ENCODE peak calls at places on chromosomes 2 and 18, in eight cellular contexts. One of them, this sample, is unnamed.

GRCh38 chr2:112493858-112494648 is 12.1 kb downstream of the TTL start:
- DNase-seq in mesothelial cell of epicardium: no peak
- DNase-seq in epithelial cell of esophagus: peak
- DNase-seq in pancreas: no peak
- DNase-seq in GM12865: no peak
- DNase-seq in mammary epithelial cell: peak
- DNase-seq in kidney: no peak
- DNase-seq in psoas muscle: no peak
- DNase-seq in this sample: peak

GRCh38 chr18:80196528-80197320 is 50.6 kb downstream of the PARD6G start:
- DNase-seq in mesothelial cell of epicardium: peak
- DNase-seq in epithelial cell of esophagus: peak
- DNase-seq in pancreas: no peak
- DNase-seq in GM12865: no peak
- DNase-seq in mammary epithelial cell: peak
- DNase-seq in kidney: no peak
- DNase-seq in psoas muscle: no peak
- DNase-seq in this sample: no peak

GRCh38 chr2:166365803-166366420 is 9.8 kb downstream of the SCN9A start:
- DNase-seq in mesothelial cell of epicardium: no peak
- DNase-seq in epithelial cell of esophagus: no peak
- DNase-seq in pancreas: peak
- DNase-seq in GM12865: no peak
- DNase-seq in mammary epithelial cell: no peak
- DNase-seq in kidney: no peak
- DNase-seq in psoas muscle: no peak
- DNase-seq in this sample: peak

GRCh38 chr18:50398947-50399346 is 24.1 kb downstream of the SKA1 start:
- DNase-seq in mesothelial cell of epicardium: no peak
- DNase-seq in epithelial cell of esophagus: no peak
- DNase-seq in pancreas: no peak
- DNase-seq in GM12865: no peak
- DNase-seq in mammary epithelial cell: no peak
- DNase-seq in kidney: no peak
- DNase-seq in psoas muscle: no peak
- DNase-seq in this sample: no peak

GRCh38 chr2:68827681-68828080 is 43.5 kb downstream of the BMP10 start:
- DNase-seq in mesothelial cell of epicardium: no peak
- DNase-seq in epithelial cell of esophagus: no peak
- DNase-seq in pancreas: no peak
- DNase-seq in GM12865: no peak
- DNase-seq in mammary epithelial cell: no peak
- DNase-seq in kidney: no peak
- DNase-seq in psoas muscle: no peak
- DNase-seq in this sample: no peak

GRCh38 chr2:215833531-215834162 is 179.7 kb downstream of the MREG start:
- DNase-seq in mesothelial cell of epicardium: no peak
- DNase-seq in epithelial cell of esophagus: peak
- DNase-seq in pancreas: no peak
- DNase-seq in GM12865: no peak
- DNase-seq in mammary epithelial cell: peak
- DNase-seq in kidney: no peak
- DNase-seq in psoas muscle: no peak
- DNase-seq in this sample: peak

GRCh38 chr2:176873403-176873802 is 339.2 kb upstream of the HNRNPA3 start:
- DNase-seq in mesothelial cell of epicardium: no peak
- DNase-seq in epithelial cell of esophagus: no peak
- DNase-seq in pancreas: no peak
- DNase-seq in GM12865: no peak
- DNase-seq in mammary epithelial cell: no peak
- DNase-seq in kidney: no peak
- DNase-seq in psoas muscle: no peak
- DNase-seq in this sample: no peak

GRCh38 chr2:213152065-213152794 is 818 bp upstream of the IKZF2 start:
- DNase-seq in mesothelial cell of epicardium: peak
- DNase-seq in epithelial cell of esophagus: peak
- DNase-seq in pancreas: peak
- DNase-seq in GM12865: peak
- DNase-seq in mammary epithelial cell: peak
- DNase-seq in kidney: peak
- DNase-seq in psoas muscle: peak
- DNase-seq in this sample: peak

GRCh38 chr18:22451796-22452195 is 34.1 kb upstream of the CTAGE1 start:
- DNase-seq in mesothelial cell of epicardium: no peak
- DNase-seq in epithelial cell of esophagus: no peak
- DNase-seq in pancreas: no peak
- DNase-seq in GM12865: no peak
- DNase-seq in mammary epithelial cell: no peak
- DNase-seq in kidney: no peak
- DNase-seq in psoas muscle: no peak
- DNase-seq in this sample: no peak

GRCh38 chr2:176641436-176641835 is 372.2 kb downstream of the MTX2 start:
- DNase-seq in mesothelial cell of epicardium: no peak
- DNase-seq in epithelial cell of esophagus: no peak
- DNase-seq in pancreas: no peak
- DNase-seq in GM12865: no peak
- DNase-seq in mammary epithelial cell: no peak
- DNase-seq in kidney: no peak
- DNase-seq in psoas muscle: no peak
- DNase-seq in this sample: no peak

GRCh38 chr2:28327963-28328922 is 64.4 kb upstream of the FOSL2 start:
- DNase-seq in mesothelial cell of epicardium: no peak
- DNase-seq in epithelial cell of esophagus: peak
- DNase-seq in pancreas: no peak
- DNase-seq in GM12865: peak
- DNase-seq in mammary epithelial cell: no peak
- DNase-seq in kidney: no peak
- DNase-seq in psoas muscle: no peak
- DNase-seq in this sample: no peak

GRCh38 chr2:1633092-1633721 is 111.1 kb downstream of the PXDN start:
- DNase-seq in mesothelial cell of epicardium: no peak
- DNase-seq in epithelial cell of esophagus: peak
- DNase-seq in pancreas: no peak
- DNase-seq in GM12865: no peak
- DNase-seq in mammary epithelial cell: no peak
- DNase-seq in kidney: no peak
- DNase-seq in psoas muscle: no peak
- DNase-seq in this sample: no peak

GRCh38 chr2:8086796-8087479 is 594.9 kb upstream of the ID2 start:
- DNase-seq in mesothelial cell of epicardium: no peak
- DNase-seq in epithelial cell of esophagus: peak
- DNase-seq in pancreas: no peak
- DNase-seq in GM12865: no peak
- DNase-seq in mammary epithelial cell: peak
- DNase-seq in kidney: no peak
- DNase-seq in psoas muscle: no peak
- DNase-seq in this sample: peak

GRCh38 chr2:96953611-96954489 is 32.5 kb downstream of the FAM178B start:
- DNase-seq in mesothelial cell of epicardium: no peak
- DNase-seq in epithelial cell of esophagus: no peak
- DNase-seq in pancreas: no peak
- DNase-seq in GM12865: peak
- DNase-seq in mammary epithelial cell: no peak
- DNase-seq in kidney: no peak
- DNase-seq in psoas muscle: no peak
- DNase-seq in this sample: no peak

GRCh38 chr18:36769611-36770314 is 59.0 kb downstream of the TPGS2 start:
- DNase-seq in mesothelial cell of epicardium: no peak
- DNase-seq in epithelial cell of esophagus: no peak
- DNase-seq in pancreas: no peak
- DNase-seq in GM12865: peak
- DNase-seq in mammary epithelial cell: no peak
- DNase-seq in kidney: no peak
- DNase-seq in psoas muscle: peak
- DNase-seq in this sample: peak

GRCh38 chr2:239230318-239231052 is 170.3 kb downstream of the HDAC4 start:
- DNase-seq in mesothelial cell of epicardium: peak
- DNase-seq in epithelial cell of esophagus: no peak
- DNase-seq in pancreas: no peak
- DNase-seq in GM12865: peak
- DNase-seq in mammary epithelial cell: no peak
- DNase-seq in kidney: no peak
- DNase-seq in psoas muscle: no peak
- DNase-seq in this sample: no peak

GRCh38 chr2:229246334-229246733 is 24.8 kb downstream of the PID1 start:
- DNase-seq in mesothelial cell of epicardium: no peak
- DNase-seq in epithelial cell of esophagus: no peak
- DNase-seq in pancreas: no peak
- DNase-seq in GM12865: no peak
- DNase-seq in mammary epithelial cell: no peak
- DNase-seq in kidney: no peak
- DNase-seq in psoas muscle: no peak
- DNase-seq in this sample: no peak

GRCh38 chr18:11548940-11549551 is 60.4 kb upstream of the SLC35G4 start:
- DNase-seq in mesothelial cell of epicardium: no peak
- DNase-seq in epithelial cell of esophagus: no peak
- DNase-seq in pancreas: no peak
- DNase-seq in GM12865: no peak
- DNase-seq in mammary epithelial cell: no peak
- DNase-seq in kidney: no peak
- DNase-seq in psoas muscle: no peak
- DNase-seq in this sample: no peak

GRCh38 chr2:235749121-235749780 is 255.4 kb downstream of the AGAP1 start:
- DNase-seq in mesothelial cell of epicardium: no peak
- DNase-seq in epithelial cell of esophagus: peak
- DNase-seq in pancreas: no peak
- DNase-seq in GM12865: no peak
- DNase-seq in mammary epithelial cell: no peak
- DNase-seq in kidney: no peak
- DNase-seq in psoas muscle: no peak
- DNase-seq in this sample: peak

GRCh38 chr18:68428026-68428425 is 286.9 kb downstream of the TMX3 start:
- DNase-seq in mesothelial cell of epicardium: no peak
- DNase-seq in epithelial cell of esophagus: peak
- DNase-seq in pancreas: no peak
- DNase-seq in GM12865: no peak
- DNase-seq in mammary epithelial cell: peak
- DNase-seq in kidney: no peak
- DNase-seq in psoas muscle: no peak
- DNase-seq in this sample: peak

GRCh38 chr18:10314111-10314510 is 140.3 kb upstream of the APCDD1 start:
- DNase-seq in mesothelial cell of epicardium: no peak
- DNase-seq in epithelial cell of esophagus: no peak
- DNase-seq in pancreas: no peak
- DNase-seq in GM12865: no peak
- DNase-seq in mammary epithelial cell: no peak
- DNase-seq in kidney: no peak
- DNase-seq in psoas muscle: no peak
- DNase-seq in this sample: no peak

GRCh38 chr2:233572468-233572867 is 5.9 kb upstream of the USP40 start:
- DNase-seq in mesothelial cell of epicardium: no peak
- DNase-seq in epithelial cell of esophagus: peak
- DNase-seq in pancreas: no peak
- DNase-seq in GM12865: no peak
- DNase-seq in mammary epithelial cell: peak
- DNase-seq in kidney: no peak
- DNase-seq in psoas muscle: no peak
- DNase-seq in this sample: no peak

GRCh38 chr18:79402977-79403722 is 7.4 kb downstream of the NFATC1 start:
- DNase-seq in mesothelial cell of epicardium: no peak
- DNase-seq in epithelial cell of esophagus: peak
- DNase-seq in pancreas: peak
- DNase-seq in GM12865: no peak
- DNase-seq in mammary epithelial cell: peak
- DNase-seq in kidney: peak
- DNase-seq in psoas muscle: peak
- DNase-seq in this sample: peak

GRCh38 chr2:165238295-165238694 is 919 bp upstream of the SCN2A start:
- DNase-seq in mesothelial cell of epicardium: no peak
- DNase-seq in epithelial cell of esophagus: peak
- DNase-seq in pancreas: no peak
- DNase-seq in GM12865: peak
- DNase-seq in mammary epithelial cell: peak
- DNase-seq in kidney: no peak
- DNase-seq in psoas muscle: no peak
- DNase-seq in this sample: peak

GRCh38 chr2:167875524-167875923 is 371.9 kb downstream of the STK39 start:
- DNase-seq in mesothelial cell of epicardium: no peak
- DNase-seq in epithelial cell of esophagus: no peak
- DNase-seq in pancreas: no peak
- DNase-seq in GM12865: no peak
- DNase-seq in mammary epithelial cell: no peak
- DNase-seq in kidney: no peak
- DNase-seq in psoas muscle: no peak
- DNase-seq in this sample: no peak

GRCh38 chr18:49555641-49556040 is 6.2 kb upstream of the LIPG start:
- DNase-seq in mesothelial cell of epicardium: no peak
- DNase-seq in epithelial cell of esophagus: no peak
- DNase-seq in pancreas: no peak
- DNase-seq in GM12865: no peak
- DNase-seq in mammary epithelial cell: no peak
- DNase-seq in kidney: no peak
- DNase-seq in psoas muscle: no peak
- DNase-seq in this sample: no peak

GRCh38 chr2:241179894-241180293 is 8.6 kb upstream of the ANO7 start:
- DNase-seq in mesothelial cell of epicardium: no peak
- DNase-seq in epithelial cell of esophagus: no peak
- DNase-seq in pancreas: no peak
- DNase-seq in GM12865: peak
- DNase-seq in mammary epithelial cell: no peak
- DNase-seq in kidney: no peak
- DNase-seq in psoas muscle: no peak
- DNase-seq in this sample: no peak

GRCh38 chr18:53918091-53918490 is 306.4 kb downstream of the MBD2 start:
- DNase-seq in mesothelial cell of epicardium: no peak
- DNase-seq in epithelial cell of esophagus: no peak
- DNase-seq in pancreas: no peak
- DNase-seq in GM12865: no peak
- DNase-seq in mammary epithelial cell: no peak
- DNase-seq in kidney: no peak
- DNase-seq in psoas muscle: no peak
- DNase-seq in this sample: no peak
- TF ChIP-seq CTCF in mesothelial cell of epicardium: no peak
- TF ChIP-seq CTCF in epithelial cell of esophagus: no peak
- TF ChIP-seq CTCF in pancreas: no peak
- TF ChIP-seq CTCF in GM12865: no peak
- TF ChIP-seq CTCF in mammary epithelial cell: no peak
- TF ChIP-seq CTCF in kidney: no peak
- TF ChIP-seq CTCF in psoas muscle: no peak
- TF ChIP-seq CTCF in this sample: no peak

GRCh38 chr18:61957801-61958516 is 65.2 kb upstream of the RNF152 start:
- DNase-seq in mesothelial cell of epicardium: no peak
- DNase-seq in epithelial cell of esophagus: peak
- DNase-seq in pancreas: no peak
- DNase-seq in GM12865: no peak
- DNase-seq in mammary epithelial cell: no peak
- DNase-seq in kidney: no peak
- DNase-seq in psoas muscle: no peak
- DNase-seq in this sample: no peak
- TF ChIP-seq CTCF in mesothelial cell of epicardium: no peak
- TF ChIP-seq CTCF in epithelial cell of esophagus: peak
- TF ChIP-seq CTCF in pancreas: no peak
- TF ChIP-seq CTCF in GM12865: no peak
- TF ChIP-seq CTCF in mammary epithelial cell: no peak
- TF ChIP-seq CTCF in kidney: no peak
- TF ChIP-seq CTCF in psoas muscle: no peak
- TF ChIP-seq CTCF in this sample: no peak

GRCh38 chr2:121902171-121902591 is 146.7 kb downstream of the TSN start:
- DNase-seq in mesothelial cell of epicardium: no peak
- DNase-seq in epithelial cell of esophagus: no peak
- DNase-seq in pancreas: no peak
- DNase-seq in GM12865: no peak
- DNase-seq in mammary epithelial cell: no peak
- DNase-seq in kidney: no peak
- DNase-seq in psoas muscle: no peak
- DNase-seq in this sample: no peak
- TF ChIP-seq CTCF in mesothelial cell of epicardium: no peak
- TF ChIP-seq CTCF in epithelial cell of esophagus: no peak
- TF ChIP-seq CTCF in pancreas: no peak
- TF ChIP-seq CTCF in GM12865: no peak
- TF ChIP-seq CTCF in mammary epithelial cell: no peak
- TF ChIP-seq CTCF in kidney: no peak
- TF ChIP-seq CTCF in psoas muscle: no peak
- TF ChIP-seq CTCF in this sample: no peak

GRCh38 chr2:161004379-161004778 is 155.8 kb upstream of the TANK start:
- DNase-seq in mesothelial cell of epicardium: no peak
- DNase-seq in epithelial cell of esophagus: peak
- DNase-seq in pancreas: no peak
- DNase-seq in GM12865: no peak
- DNase-seq in mammary epithelial cell: no peak
- DNase-seq in kidney: no peak
- DNase-seq in psoas muscle: no peak
- DNase-seq in this sample: peak
- TF ChIP-seq CTCF in mesothelial cell of epicardium: no peak
- TF ChIP-seq CTCF in epithelial cell of esophagus: peak
- TF ChIP-seq CTCF in pancreas: no peak
- TF ChIP-seq CTCF in GM12865: no peak
- TF ChIP-seq CTCF in mammary epithelial cell: peak
- TF ChIP-seq CTCF in kidney: no peak
- TF ChIP-seq CTCF in psoas muscle: peak
- TF ChIP-seq CTCF in this sample: peak

This sample was measured in MCF 10A.